ENCODE peak calls at places on chromosomes 2 and 18, in six cellular contexts. One of them, this sample, is unnamed.

GRCh38 chr2:216371756-216372702 is at the start of gene MARCHF4:
- DNase-seq in HFFc6: peak; percentile 94
- DNase-seq in NAMALWA: no peak
- DNase-seq in NCI-H187: peak; percentile 51
- DNase-seq in GM19239: peak; percentile 17
- DNase-seq in KBM-7: peak; percentile 75
- DNase-seq in this sample: peak; percentile 88

GRCh38 chr2:108316194-108316880 is 27.6 kb downstream of the SULT1C2 start:
- DNase-seq in NCI-H187: no peak
- DNase-seq in HFFc6: no peak
- DNase-seq in KBM-7: no peak
- DNase-seq in GM19239: no peak
- DNase-seq in NAMALWA: no peak
- DNase-seq in this sample: no peak

GRCh38 chr18:42028232-42028832 is 73.3 kb downstream of the PIK3C3 start:
- DNase-seq in GM19239: no peak
- DNase-seq in KBM-7: peak; percentile 30
- DNase-seq in NAMALWA: peak; percentile 55
- DNase-seq in NCI-H187: no peak
- DNase-seq in HFFc6: peak; percentile 32
- DNase-seq in this sample: no peak

GRCh38 chr2:105361132-105361889 is 24.0 kb downstream of the C2orf49 start:
- DNase-seq in NCI-H187: no peak
- DNase-seq in NAMALWA: peak; percentile 6
- DNase-seq in HFFc6: no peak
- DNase-seq in GM19239: no peak
- DNase-seq in KBM-7: no peak
- DNase-seq in this sample: no peak

GRCh38 chr2:30666307-30666874 is 140.9 kb downstream of the CAPN13 start:
- DNase-seq in HFFc6: peak; percentile 99
- DNase-seq in NCI-H187: no peak
- DNase-seq in NAMALWA: peak; percentile 94
- DNase-seq in KBM-7: peak; percentile 58
- DNase-seq in GM19239: no peak
- DNase-seq in this sample: peak; percentile 81

GRCh38 chr2:218857371-218858137 is 2.1 kb upstream of the WNT6 start:
- DNase-seq in GM19239: no peak
- DNase-seq in HFFc6: no peak
- DNase-seq in NAMALWA: no peak
- DNase-seq in NCI-H187: no peak
- DNase-seq in KBM-7: no peak
- DNase-seq in this sample: no peak

GRCh38 chr2:202335791-202336467 is 40.2 kb upstream of the BMPR2 start:
- DNase-seq in NCI-H187: no peak
- DNase-seq in HFFc6: no peak
- DNase-seq in KBM-7: no peak
- DNase-seq in NAMALWA: no peak
- DNase-seq in GM19239: no peak
- DNase-seq in this sample: no peak

GRCh38 chr2:86219896-86220295 is 20.6 kb downstream of the MRPL35 start:
- DNase-seq in NCI-H187: no peak
- DNase-seq in KBM-7: no peak
- DNase-seq in HFFc6: no peak
- DNase-seq in NAMALWA: no peak
- DNase-seq in GM19239: no peak
- DNase-seq in this sample: no peak

GRCh38 chr2:143942486-143942885 is 577.4 kb downstream of the ZEB2 start:
- DNase-seq in NCI-H187: no peak
- DNase-seq in NAMALWA: no peak
- DNase-seq in GM19239: no peak
- DNase-seq in HFFc6: no peak
- DNase-seq in KBM-7: peak; percentile 63
- DNase-seq in this sample: no peak

GRCh38 chr2:69554981-69555380 is 88.6 kb downstream of the AAK1 start:
- DNase-seq in GM19239: peak; percentile 9
- DNase-seq in KBM-7: peak; percentile 87
- DNase-seq in NAMALWA: peak; percentile 19
- DNase-seq in NCI-H187: no peak
- DNase-seq in HFFc6: no peak
- DNase-seq in this sample: no peak

GRCh38 chr2:33467413-33467812 is 9.0 kb upstream of the RASGRP3 start:
- DNase-seq in HFFc6: no peak
- DNase-seq in KBM-7: no peak
- DNase-seq in NCI-H187: no peak
- DNase-seq in GM19239: no peak
- DNase-seq in NAMALWA: no peak
- DNase-seq in this sample: no peak

GRCh38 chr18:55466789-55467188 is 121.2 kb downstream of the TCF4 start:
- DNase-seq in KBM-7: no peak
- DNase-seq in HFFc6: no peak
- DNase-seq in NCI-H187: no peak
- DNase-seq in GM19239: no peak
- DNase-seq in NAMALWA: no peak
- DNase-seq in this sample: no peak

GRCh38 chr2:136874258-136874657 is 108.9 kb downstream of the THSD7B start:
- DNase-seq in NAMALWA: peak; percentile 48
- DNase-seq in HFFc6: no peak
- DNase-seq in KBM-7: peak; percentile 18
- DNase-seq in NCI-H187: no peak
- DNase-seq in GM19239: no peak
- DNase-seq in this sample: no peak

GRCh38 chr2:235102987-235103386 is 151.2 kb downstream of the SH3BP4 start:
- DNase-seq in KBM-7: no peak
- DNase-seq in NCI-H187: no peak
- DNase-seq in NAMALWA: no peak
- DNase-seq in HFFc6: no peak
- DNase-seq in GM19239: no peak
- DNase-seq in this sample: no peak

GRCh38 chr2:9310390-9310789 is 103.8 kb downstream of the ASAP2 start:
- DNase-seq in NAMALWA: no peak
- DNase-seq in HFFc6: peak; percentile 89
- DNase-seq in KBM-7: no peak
- DNase-seq in NCI-H187: no peak
- DNase-seq in GM19239: no peak
- DNase-seq in this sample: no peak

GRCh38 chr2:223692227-223692947 is 90.2 kb upstream of the SCG2 start:
- DNase-seq in KBM-7: peak; percentile 13
- DNase-seq in GM19239: no peak
- DNase-seq in NAMALWA: peak; percentile 28
- DNase-seq in HFFc6: peak; percentile 41
- DNase-seq in NCI-H187: no peak
- DNase-seq in this sample: peak; percentile 39

GRCh38 chr2:169415233-169415748 is 53.0 kb upstream of the LRP2 start:
- DNase-seq in HFFc6: no peak
- DNase-seq in KBM-7: peak; percentile 55
- DNase-seq in NAMALWA: peak; percentile 13
- DNase-seq in NCI-H187: no peak
- DNase-seq in GM19239: no peak
- DNase-seq in this sample: no peak

GRCh38 chr2:81324046-81324445 is 1019.5 kb upstream of the LRRTM1 start:
- DNase-seq in HFFc6: no peak
- DNase-seq in NCI-H187: no peak
- DNase-seq in KBM-7: peak; percentile 0
- DNase-seq in GM19239: no peak
- DNase-seq in NAMALWA: peak; percentile 33
- DNase-seq in this sample: no peak

GRCh38 chr18:36255072-36255708 is 42.3 kb upstream of the FHOD3 start:
- DNase-seq in KBM-7: no peak
- DNase-seq in NAMALWA: no peak
- DNase-seq in NCI-H187: no peak
- DNase-seq in GM19239: no peak
- DNase-seq in HFFc6: no peak
- DNase-seq in this sample: no peak

GRCh38 chr2:74735544-74735943 is 81.5 kb downstream of the SEMA4F start:
- DNase-seq in HFFc6: no peak
- DNase-seq in KBM-7: peak; percentile 14
- DNase-seq in GM19239: no peak
- DNase-seq in NAMALWA: no peak
- DNase-seq in NCI-H187: no peak
- DNase-seq in this sample: no peak